ENCODE peak calls at places on chromosomes 2 and 18, in nine cellular contexts. C is naive B cell; X is kidney tubule cell; I is stimulated activated CD4-positive, alpha-beta T cell treated with anti-CD3 and anti-CD28 coated beads, Interleukin-12 subunit alpha, Interleukin-12 subunit beta, amount 100 ng/mL, for 48 hours; Z is suprapubic skin; G is AG09309; N is neural crest cell; P is EL; O is mucosa of descending colon. H is an unnamed sample.

GRCh38 chr18:11368020-11368419 is 218.7 kb upstream of the PIEZO2 start:
- DNase-seq in C (no peak), X (peak; percentile 3), I (no peak), Z (no peak), G (no peak), N (no peak), P (peak; percentile 15), O (no peak), H (no peak)

GRCh38 chr2:107001964-107002696 is 116.2 kb upstream of the ST6GAL2 start:
- DNase-seq in C (no peak), X (no peak), I (no peak), Z (no peak), G (peak; percentile 59), N (no peak), P (peak; percentile 82), O (no peak), H (no peak)

GRCh38 chr2:49940616-49941015 is 786.3 kb upstream of the FSHR start:
- DNase-seq in C (no peak), X (no peak), I (no peak), Z (no peak), G (no peak), N (no peak), P (no peak), O (no peak), H (no peak)

GRCh38 chr2:127416486-127417001 is 1.7 kb upstream of the PROC start:
- DNase-seq in C (no peak), X (no peak), I (no peak), Z (no peak), G (no peak), N (no peak), P (no peak), O (no peak), H (no peak)

GRCh38 chr2:147679664-147680502 is 164.9 kb upstream of the ACVR2A start:
- DNase-seq in C (no peak), X (no peak), I (no peak), Z (no peak), G (no peak), N (no peak), P (no peak), O (no peak), H (no peak)

GRCh38 chr18:74784791-74785190 is 187.1 kb downstream of the ZNF407 start:
- DNase-seq in C (no peak), X (no peak), I (no peak), Z (no peak), G (no peak), N (no peak), P (no peak), O (no peak), H (no peak)

GRCh38 chr2:20781656-20782265 is 41.1 kb downstream of the LDAH start:
- DNase-seq in C (no peak), X (peak; percentile 17), I (peak; percentile 6), Z (no peak), G (no peak), N (no peak), P (peak; percentile 26), O (no peak), H (no peak)

GRCh38 chr2:183124957-183125255 is 663 bp downstream of the NUP35 start:
- DNase-seq in C (no peak), X (no peak), I (no peak), Z (no peak), G (no peak), N (no peak), P (no peak), O (no peak), H (no peak)

H was measured in tibial artery.